ENCODE peak calls at places on chromosomes 16 and 17, in ten cellular contexts. One of them, this sample, is unnamed. For H3K4me1, the result is how much of the 10 kb centered on the place peaks cover.

GRCh38 chr17:20995164-20995872 is 47.5 kb downstream of the USP22 start:
- DNase-seq in CD8-positive, alpha-beta memory T cell: no peak
- DNase-seq in effector memory CD4-positive, alpha-beta T cell: no peak
- DNase-seq in adrenal gland: no peak
- DNase-seq in tibial artery: peak
- DNase-seq in SK-N-SH: peak
- DNase-seq in GM23338: no peak
- DNase-seq in HCT116: no peak
- DNase-seq in heart right ventricle: no peak
- DNase-seq in endodermal cell: peak
- DNase-seq in this sample: no peak

GRCh38 chr16:85184404-85184803 is 72.1 kb upstream of the CIBAR2 start:
- DNase-seq in GM23338: no peak
- DNase-seq in effector memory CD4-positive, alpha-beta T cell: no peak
- DNase-seq in endodermal cell: no peak
- DNase-seq in tibial artery: no peak
- DNase-seq in SK-N-SH: no peak
- DNase-seq in heart right ventricle: no peak
- DNase-seq in adrenal gland: no peak
- DNase-seq in CD8-positive, alpha-beta memory T cell: no peak
- DNase-seq in HCT116: no peak
- DNase-seq in this sample: no peak

GRCh38 chr16:67666538-67667433 is at the start of the genes C16orf86 and ENKD1:
- DNase-seq in endodermal cell: peak
- DNase-seq in effector memory CD4-positive, alpha-beta T cell: peak
- DNase-seq in HCT116: peak
- DNase-seq in tibial artery: peak
- DNase-seq in SK-N-SH: peak
- DNase-seq in GM23338: peak
- DNase-seq in CD8-positive, alpha-beta memory T cell: peak
- DNase-seq in adrenal gland: peak
- DNase-seq in heart right ventricle: peak
- DNase-seq in this sample: peak

GRCh38 chr16:1003551-1004347 is 22.2 kb downstream of the SOX8 start:
- DNase-seq in CD8-positive, alpha-beta memory T cell: no peak
- DNase-seq in tibial artery: no peak
- DNase-seq in endodermal cell: no peak
- DNase-seq in GM23338: no peak
- DNase-seq in effector memory CD4-positive, alpha-beta T cell: peak
- DNase-seq in adrenal gland: no peak
- DNase-seq in SK-N-SH: no peak
- DNase-seq in heart right ventricle: no peak
- DNase-seq in HCT116: no peak
- DNase-seq in this sample: no peak

GRCh38 chr16:75310541-75310940 is 59.1 kb upstream of the BCAR1 start:
- DNase-seq in endodermal cell: no peak
- DNase-seq in heart right ventricle: no peak
- DNase-seq in HCT116: no peak
- DNase-seq in GM23338: no peak
- DNase-seq in SK-N-SH: no peak
- DNase-seq in effector memory CD4-positive, alpha-beta T cell: no peak
- DNase-seq in tibial artery: no peak
- DNase-seq in CD8-positive, alpha-beta memory T cell: no peak
- DNase-seq in adrenal gland: no peak
- DNase-seq in this sample: no peak

GRCh38 chr17:34068506-34069035 is 186.5 kb upstream of the CCL2 start:
- DNase-seq in effector memory CD4-positive, alpha-beta T cell: no peak
- DNase-seq in endodermal cell: no peak
- DNase-seq in GM23338: no peak
- DNase-seq in HCT116: no peak
- DNase-seq in tibial artery: no peak
- DNase-seq in CD8-positive, alpha-beta memory T cell: no peak
- DNase-seq in heart right ventricle: no peak
- DNase-seq in SK-N-SH: no peak
- DNase-seq in adrenal gland: no peak
- DNase-seq in this sample: no peak

GRCh38 chr17:38864636-38865398 is 5.0 kb upstream of the LASP1 start:
- DNase-seq in GM23338: peak
- DNase-seq in endodermal cell: peak
- DNase-seq in heart right ventricle: no peak
- DNase-seq in tibial artery: no peak
- DNase-seq in adrenal gland: no peak
- DNase-seq in CD8-positive, alpha-beta memory T cell: no peak
- DNase-seq in HCT116: no peak
- DNase-seq in SK-N-SH: no peak
- DNase-seq in effector memory CD4-positive, alpha-beta T cell: no peak
- DNase-seq in this sample: no peak

GRCh38 chr17:8019161-8019560 is 16.7 kb downstream of the GUCY2D start:
- DNase-seq in heart right ventricle: no peak
- DNase-seq in SK-N-SH: no peak
- DNase-seq in GM23338: no peak
- DNase-seq in CD8-positive, alpha-beta memory T cell: no peak
- DNase-seq in tibial artery: no peak
- DNase-seq in effector memory CD4-positive, alpha-beta T cell: no peak
- DNase-seq in HCT116: no peak
- DNase-seq in endodermal cell: peak
- DNase-seq in adrenal gland: no peak
- DNase-seq in this sample: peak

GRCh38 chr16:82580293-82580900 is 46.4 kb upstream of the CDH13 start:
- DNase-seq in CD8-positive, alpha-beta memory T cell: no peak
- DNase-seq in adrenal gland: no peak
- DNase-seq in heart right ventricle: no peak
- DNase-seq in HCT116: peak
- DNase-seq in SK-N-SH: peak
- DNase-seq in endodermal cell: peak
- DNase-seq in effector memory CD4-positive, alpha-beta T cell: no peak
- DNase-seq in tibial artery: no peak
- DNase-seq in GM23338: peak
- DNase-seq in this sample: no peak

GRCh38 chr16:72291531-72291981 is 119.6 kb upstream of the PMFBP1 start:
- DNase-seq in heart right ventricle: no peak
- DNase-seq in SK-N-SH: no peak
- DNase-seq in CD8-positive, alpha-beta memory T cell: no peak
- DNase-seq in tibial artery: no peak
- DNase-seq in GM23338: no peak
- DNase-seq in HCT116: peak
- DNase-seq in adrenal gland: no peak
- DNase-seq in effector memory CD4-positive, alpha-beta T cell: no peak
- DNase-seq in endodermal cell: no peak
- DNase-seq in this sample: no peak

GRCh38 chr17:9862191-9862590 is 36.5 kb downstream of the GLP2R start:
- DNase-seq in tibial artery: no peak
- DNase-seq in adrenal gland: no peak
- DNase-seq in HCT116: no peak
- DNase-seq in GM23338: no peak
- DNase-seq in heart right ventricle: no peak
- DNase-seq in endodermal cell: peak
- DNase-seq in CD8-positive, alpha-beta memory T cell: no peak
- DNase-seq in effector memory CD4-positive, alpha-beta T cell: no peak
- DNase-seq in SK-N-SH: no peak
- DNase-seq in this sample: no peak

GRCh38 chr17:1716076-1716911 is 6.1 kb upstream of the TLCD2 start:
- DNase-seq in GM23338: peak
- DNase-seq in heart right ventricle: peak
- DNase-seq in adrenal gland: peak
- DNase-seq in SK-N-SH: peak
- DNase-seq in endodermal cell: peak
- DNase-seq in HCT116: peak
- DNase-seq in effector memory CD4-positive, alpha-beta T cell: peak
- DNase-seq in CD8-positive, alpha-beta memory T cell: peak
- DNase-seq in tibial artery: peak
- DNase-seq in this sample: peak

GRCh38 chr16:8878523-8878911 is 3.6 kb upstream of the LITAFD start:
- DNase-seq in CD8-positive, alpha-beta memory T cell: no peak
- DNase-seq in HCT116: no peak
- DNase-seq in SK-N-SH: no peak
- DNase-seq in GM23338: peak
- DNase-seq in heart right ventricle: no peak
- DNase-seq in effector memory CD4-positive, alpha-beta T cell: no peak
- DNase-seq in adrenal gland: no peak
- DNase-seq in endodermal cell: peak
- DNase-seq in tibial artery: no peak
- DNase-seq in this sample: no peak

GRCh38 chr17:21140911-21141310 is 14.1 kb downstream of the DHRS7B start:
- DNase-seq in adrenal gland: no peak
- DNase-seq in CD8-positive, alpha-beta memory T cell: no peak
- DNase-seq in SK-N-SH: no peak
- DNase-seq in effector memory CD4-positive, alpha-beta T cell: no peak
- DNase-seq in endodermal cell: no peak
- DNase-seq in tibial artery: no peak
- DNase-seq in GM23338: no peak
- DNase-seq in heart right ventricle: no peak
- DNase-seq in HCT116: no peak
- DNase-seq in this sample: no peak

GRCh38 chr17:42564815-42565522 is 1.9 kb upstream of the MLX start:
- DNase-seq in heart right ventricle: no peak
- DNase-seq in endodermal cell: no peak
- DNase-seq in tibial artery: no peak
- DNase-seq in CD8-positive, alpha-beta memory T cell: no peak
- DNase-seq in SK-N-SH: no peak
- DNase-seq in adrenal gland: no peak
- DNase-seq in HCT116: no peak
- DNase-seq in GM23338: no peak
- DNase-seq in effector memory CD4-positive, alpha-beta T cell: no peak
- DNase-seq in this sample: no peak

GRCh38 chr17:42566215-42566872 is 556 bp upstream of the MLX start:
- DNase-seq in endodermal cell: no peak
- DNase-seq in SK-N-SH: no peak
- DNase-seq in GM23338: no peak
- DNase-seq in HCT116: no peak
- DNase-seq in effector memory CD4-positive, alpha-beta T cell: no peak
- DNase-seq in tibial artery: no peak
- DNase-seq in adrenal gland: no peak
- DNase-seq in heart right ventricle: no peak
- DNase-seq in CD8-positive, alpha-beta memory T cell: no peak
- DNase-seq in this sample: no peak

GRCh38 chr17:42563950-42564349 is 2.0 kb downstream of the COASY start:
- DNase-seq in effector memory CD4-positive, alpha-beta T cell: no peak
- DNase-seq in SK-N-SH: no peak
- DNase-seq in HCT116: no peak
- DNase-seq in CD8-positive, alpha-beta memory T cell: no peak
- DNase-seq in tibial artery: no peak
- DNase-seq in adrenal gland: no peak
- DNase-seq in endodermal cell: no peak
- DNase-seq in GM23338: no peak
- DNase-seq in heart right ventricle: no peak
- DNase-seq in this sample: no peak

GRCh38 chr17:42566873-42567573 is at the start of gene MLX:
- DNase-seq in CD8-positive, alpha-beta memory T cell: peak
- DNase-seq in effector memory CD4-positive, alpha-beta T cell: peak
- DNase-seq in heart right ventricle: peak
- DNase-seq in adrenal gland: peak
- DNase-seq in GM23338: peak
- DNase-seq in SK-N-SH: peak
- DNase-seq in tibial artery: peak
- DNase-seq in endodermal cell: peak
- DNase-seq in HCT116: peak
- DNase-seq in this sample: peak

GRCh38 chr17:42565523-42566214 is 1.2 kb upstream of the MLX start:
- DNase-seq in tibial artery: no peak
- DNase-seq in adrenal gland: no peak
- DNase-seq in endodermal cell: no peak
- DNase-seq in CD8-positive, alpha-beta memory T cell: no peak
- DNase-seq in HCT116: no peak
- DNase-seq in GM23338: no peak
- DNase-seq in effector memory CD4-positive, alpha-beta T cell: no peak
- DNase-seq in SK-N-SH: no peak
- DNase-seq in heart right ventricle: no peak
- DNase-seq in this sample: no peak
- H3K27ac ChIP-seq in tibial artery: peak
- H3K27ac ChIP-seq in adrenal gland: peak
- H3K27ac ChIP-seq in endodermal cell: no peak
- H3K27ac ChIP-seq in CD8-positive, alpha-beta memory T cell: peak
- H3K27ac ChIP-seq in HCT116: peak
- H3K27ac ChIP-seq in GM23338: peak
- H3K27ac ChIP-seq in effector memory CD4-positive, alpha-beta T cell: peak
- H3K27ac ChIP-seq in SK-N-SH: peak
- H3K27ac ChIP-seq in heart right ventricle: peak
- H3K27ac ChIP-seq in this sample: peak

GRCh38 chr16:52149003-52149402 is 397.9 kb downstream of the TOX3 start:
- DNase-seq in SK-N-SH: no peak
- DNase-seq in endodermal cell: no peak
- DNase-seq in CD8-positive, alpha-beta memory T cell: no peak
- DNase-seq in adrenal gland: no peak
- DNase-seq in effector memory CD4-positive, alpha-beta T cell: no peak
- DNase-seq in HCT116: no peak
- DNase-seq in GM23338: no peak
- DNase-seq in tibial artery: no peak
- DNase-seq in heart right ventricle: no peak
- DNase-seq in this sample: no peak
- H3K4me1 ChIP-seq in SK-N-SH: under half
- H3K4me1 ChIP-seq in endodermal cell: under half
- H3K4me1 ChIP-seq in CD8-positive, alpha-beta memory T cell: under half
- H3K4me1 ChIP-seq in adrenal gland: under half
- H3K4me1 ChIP-seq in effector memory CD4-positive, alpha-beta T cell: under half
- H3K4me1 ChIP-seq in HCT116: under half
- H3K4me1 ChIP-seq in GM23338: under half
- H3K4me1 ChIP-seq in tibial artery: under half
- H3K4me1 ChIP-seq in heart right ventricle: under half
- H3K4me1 ChIP-seq in this sample: under half

DNA sequence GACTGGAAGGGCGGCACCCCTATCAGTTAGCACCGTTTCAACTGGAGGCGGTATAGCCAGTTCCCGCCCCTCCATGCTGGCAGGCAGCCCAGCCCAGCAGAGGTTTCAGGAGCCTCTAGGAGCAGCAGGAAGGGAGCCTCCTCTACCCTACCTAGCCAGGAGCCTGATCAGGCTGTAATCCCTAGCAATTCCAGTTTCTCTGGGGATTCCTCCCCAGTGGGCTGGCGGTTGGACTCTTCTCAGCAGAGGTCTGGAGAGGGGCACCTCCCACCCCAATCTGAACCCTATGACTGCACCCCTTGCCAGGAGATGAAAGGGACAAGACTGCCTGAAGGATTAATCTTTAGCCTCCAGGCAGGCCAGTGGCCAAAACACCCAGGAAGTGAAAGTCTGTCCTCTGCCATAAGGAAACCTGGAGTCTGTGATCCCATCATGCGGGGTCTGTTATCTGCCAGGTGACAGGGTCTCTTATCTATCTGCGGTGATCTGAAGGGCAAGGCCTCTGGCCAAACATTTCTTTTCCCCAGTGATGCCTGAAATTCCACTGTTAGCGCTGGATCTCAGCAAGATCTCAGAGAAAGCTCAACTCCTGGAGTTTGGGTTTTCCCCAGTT is 4.9 kb upstream of the CDH1 start:
- DNase-seq in effector memory CD4-positive, alpha-beta T cell: no peak
- DNase-seq in tibial artery: no peak
- DNase-seq in SK-N-SH: peak
- DNase-seq in HCT116: peak
- DNase-seq in adrenal gland: no peak
- DNase-seq in endodermal cell: peak
- DNase-seq in GM23338: peak
- DNase-seq in CD8-positive, alpha-beta memory T cell: no peak
- DNase-seq in heart right ventricle: no peak
- DNase-seq in this sample: no peak
- H3K27ac ChIP-seq in effector memory CD4-positive, alpha-beta T cell: no peak
- H3K27ac ChIP-seq in tibial artery: no peak
- H3K27ac ChIP-seq in SK-N-SH: no peak
- H3K27ac ChIP-seq in HCT116: peak
- H3K27ac ChIP-seq in adrenal gland: no peak
- H3K27ac ChIP-seq in endodermal cell: no peak
- H3K27ac ChIP-seq in GM23338: peak
- H3K27ac ChIP-seq in CD8-positive, alpha-beta memory T cell: peak
- H3K27ac ChIP-seq in heart right ventricle: no peak
- H3K27ac ChIP-seq in this sample: no peak

GRCh38 chr17:77297693-77298666 is 157.2 kb downstream of the SEC14L1 start:
- DNase-seq in heart right ventricle: no peak
- DNase-seq in endodermal cell: no peak
- DNase-seq in GM23338: no peak
- DNase-seq in SK-N-SH: no peak
- DNase-seq in adrenal gland: no peak
- DNase-seq in tibial artery: no peak
- DNase-seq in CD8-positive, alpha-beta memory T cell: no peak
- DNase-seq in effector memory CD4-positive, alpha-beta T cell: no peak
- DNase-seq in HCT116: no peak
- DNase-seq in this sample: no peak
- H3K4me1 ChIP-seq in heart right ventricle: under half
- H3K4me1 ChIP-seq in endodermal cell: under half
- H3K4me1 ChIP-seq in GM23338: under half
- H3K4me1 ChIP-seq in SK-N-SH: under half
- H3K4me1 ChIP-seq in adrenal gland: under half
- H3K4me1 ChIP-seq in tibial artery: under half
- H3K4me1 ChIP-seq in CD8-positive, alpha-beta memory T cell: under half
- H3K4me1 ChIP-seq in effector memory CD4-positive, alpha-beta T cell: under half
- H3K4me1 ChIP-seq in HCT116: half or more
- H3K4me1 ChIP-seq in this sample: under half

This sample was measured in sigmoid colon.